ENCODE peak calls at places on chromosomes 5 and 9, in six cellular contexts. One of them, this sample, is unnamed.

GRCh38 chr5:39661026-39661779 is 236.4 kb upstream of the DAB2 start:
- DNase-seq in osteoblast: peak; percentile 37
- DNase-seq in hepatocyte: no peak
- DNase-seq in GM23338: no peak
- DNase-seq in IMR-90: no peak
- DNase-seq in H9: no peak
- DNase-seq in this sample: no peak

GRCh38 chr5:13921573-13921972 is 22.9 kb downstream of the DNAH5 start:
- DNase-seq in GM23338: no peak
- DNase-seq in IMR-90: peak; percentile 67
- DNase-seq in hepatocyte: no peak
- DNase-seq in H9: no peak
- DNase-seq in osteoblast: no peak
- DNase-seq in this sample: no peak

GRCh38 chr5:10724799-10725507 is 36.1 kb downstream of the DAP start:
- DNase-seq in osteoblast: peak; percentile 89
- DNase-seq in IMR-90: peak; percentile 93
- DNase-seq in GM23338: peak; percentile 54
- DNase-seq in H9: no peak
- DNase-seq in hepatocyte: no peak
- DNase-seq in this sample: no peak

GRCh38 chr5:143147918-143148317 is 255.6 kb downstream of the NR3C1 start:
- DNase-seq in GM23338: no peak
- DNase-seq in IMR-90: peak; percentile 57
- DNase-seq in H9: no peak
- DNase-seq in osteoblast: no peak
- DNase-seq in hepatocyte: no peak
- DNase-seq in this sample: no peak

GRCh38 chr9:125361837-125362531 is 100.4 kb downstream of the GAPVD1 start:
- DNase-seq in osteoblast: peak; percentile 63
- DNase-seq in IMR-90: peak; percentile 17
- DNase-seq in GM23338: peak; percentile 69
- DNase-seq in H9: no peak
- DNase-seq in hepatocyte: peak; percentile 25
- DNase-seq in this sample: peak; percentile 43

GRCh38 chr9:38724749-38725148 is 4.8 kb upstream of the FAM240B start:
- DNase-seq in osteoblast: no peak
- DNase-seq in hepatocyte: no peak
- DNase-seq in IMR-90: no peak
- DNase-seq in GM23338: no peak
- DNase-seq in H9: no peak
- DNase-seq in this sample: no peak

GRCh38 chr9:120733190-120733589 is 18.9 kb upstream of the MEGF9 start:
- DNase-seq in osteoblast: peak; percentile 91
- DNase-seq in hepatocyte: peak; percentile 74
- DNase-seq in GM23338: no peak
- DNase-seq in H9: no peak
- DNase-seq in IMR-90: peak; percentile 80
- DNase-seq in this sample: no peak

GRCh38 chr5:157555031-157555640 is 20.4 kb downstream of the ADAM19 start:
- DNase-seq in GM23338: no peak
- DNase-seq in H9: no peak
- DNase-seq in osteoblast: no peak
- DNase-seq in IMR-90: no peak
- DNase-seq in hepatocyte: no peak
- DNase-seq in this sample: no peak

GRCh38 chr5:147303251-147303650 is 68.4 kb downstream of the STK32A start:
- DNase-seq in GM23338: no peak
- DNase-seq in IMR-90: peak; percentile 16
- DNase-seq in H9: no peak
- DNase-seq in osteoblast: peak; percentile 42
- DNase-seq in hepatocyte: no peak
- DNase-seq in this sample: no peak

GRCh38 chr5:140575309-140575708 is 10.7 kb downstream of the SLC35A4 start:
- DNase-seq in IMR-90: peak; percentile 26
- DNase-seq in osteoblast: no peak
- DNase-seq in H9: peak; percentile 49
- DNase-seq in hepatocyte: no peak
- DNase-seq in GM23338: peak; percentile 60
- DNase-seq in this sample: no peak

GRCh38 chr9:108668191-108668940 is 187.4 kb downstream of the ACTL7B start:
- DNase-seq in hepatocyte: no peak
- DNase-seq in GM23338: no peak
- DNase-seq in osteoblast: no peak
- DNase-seq in H9: no peak
- DNase-seq in IMR-90: no peak
- DNase-seq in this sample: no peak

GRCh38 chr5:157607371-157608161 is 32.0 kb upstream of the ADAM19 start:
- DNase-seq in GM23338: no peak
- DNase-seq in IMR-90: peak; percentile 85
- DNase-seq in H9: no peak
- DNase-seq in osteoblast: no peak
- DNase-seq in hepatocyte: peak; percentile 32
- DNase-seq in this sample: no peak

GRCh38 chr9:37390759-37391158 is 31.7 kb upstream of the GRHPR start:
- DNase-seq in osteoblast: no peak
- DNase-seq in IMR-90: no peak
- DNase-seq in GM23338: peak; percentile 90
- DNase-seq in hepatocyte: peak; percentile 52
- DNase-seq in H9: peak; percentile 74
- DNase-seq in this sample: peak; percentile 92

GRCh38 chr5:113163328-113163727 is 186.7 kb downstream of the DCP2 start:
- DNase-seq in osteoblast: no peak
- DNase-seq in IMR-90: peak; percentile 36
- DNase-seq in H9: no peak
- DNase-seq in hepatocyte: no peak
- DNase-seq in GM23338: no peak
- DNase-seq in this sample: no peak

GRCh38 chr5:79771387-79771786 is 81.8 kb downstream of the CMYA5 start:
- DNase-seq in H9: no peak
- DNase-seq in GM23338: no peak
- DNase-seq in osteoblast: peak; percentile 75
- DNase-seq in hepatocyte: no peak
- DNase-seq in IMR-90: peak; percentile 29
- DNase-seq in this sample: no peak

GRCh38 chr5:196350-196749 is 5.1 kb downstream of the LRRC14B start:
- DNase-seq in hepatocyte: no peak
- DNase-seq in GM23338: no peak
- DNase-seq in H9: no peak
- DNase-seq in IMR-90: no peak
- DNase-seq in osteoblast: peak; percentile 89
- DNase-seq in this sample: no peak

GRCh38 chr5:165014439-165014838 is 1509.0 kb downstream of the MAT2B start:
- DNase-seq in GM23338: no peak
- DNase-seq in IMR-90: no peak
- DNase-seq in osteoblast: no peak
- DNase-seq in hepatocyte: no peak
- DNase-seq in H9: no peak
- DNase-seq in this sample: no peak

GRCh38 chr5:102932781-102933180 is 177.7 kb downstream of the PAM start:
- DNase-seq in hepatocyte: no peak
- DNase-seq in H9: no peak
- DNase-seq in GM23338: no peak
- DNase-seq in IMR-90: no peak
- DNase-seq in osteoblast: no peak
- DNase-seq in this sample: no peak

GRCh38 chr5:171562822-171563221 is 143.4 kb downstream of the FGF18 start:
- DNase-seq in hepatocyte: no peak
- DNase-seq in IMR-90: peak; percentile 32
- DNase-seq in GM23338: no peak
- DNase-seq in osteoblast: no peak
- DNase-seq in H9: no peak
- DNase-seq in this sample: no peak

GRCh38 chr5:93117753-93118531 is 463.1 kb downstream of the NR2F1-AS1 start:
- DNase-seq in GM23338: no peak
- DNase-seq in H9: no peak
- DNase-seq in hepatocyte: no peak
- DNase-seq in osteoblast: no peak
- DNase-seq in IMR-90: peak; percentile 77
- DNase-seq in this sample: no peak
- H2AFZ ChIP-seq in GM23338: no peak overlapping the region
- H2AFZ ChIP-seq in H9: no peak overlapping the region
- H2AFZ ChIP-seq in hepatocyte: no peak overlapping the region
- H2AFZ ChIP-seq in osteoblast: no peak overlapping the region
- H2AFZ ChIP-seq in IMR-90: no peak overlapping the region
- H2AFZ ChIP-seq in this sample: no peak overlapping the region

GRCh38 chr5:107436276-107436675 is 234.5 kb downstream of the EFNA5 start:
- DNase-seq in H9: no peak
- DNase-seq in GM23338: no peak
- DNase-seq in hepatocyte: no peak
- DNase-seq in IMR-90: no peak
- DNase-seq in osteoblast: no peak
- DNase-seq in this sample: no peak
- H2AFZ ChIP-seq in H9: no peak overlapping the region
- H2AFZ ChIP-seq in GM23338: no peak overlapping the region
- H2AFZ ChIP-seq in hepatocyte: no peak overlapping the region
- H2AFZ ChIP-seq in IMR-90: no peak overlapping the region
- H2AFZ ChIP-seq in osteoblast: no peak overlapping the region
- H2AFZ ChIP-seq in this sample: peak overlapping the region; percentile 22

DNA sequence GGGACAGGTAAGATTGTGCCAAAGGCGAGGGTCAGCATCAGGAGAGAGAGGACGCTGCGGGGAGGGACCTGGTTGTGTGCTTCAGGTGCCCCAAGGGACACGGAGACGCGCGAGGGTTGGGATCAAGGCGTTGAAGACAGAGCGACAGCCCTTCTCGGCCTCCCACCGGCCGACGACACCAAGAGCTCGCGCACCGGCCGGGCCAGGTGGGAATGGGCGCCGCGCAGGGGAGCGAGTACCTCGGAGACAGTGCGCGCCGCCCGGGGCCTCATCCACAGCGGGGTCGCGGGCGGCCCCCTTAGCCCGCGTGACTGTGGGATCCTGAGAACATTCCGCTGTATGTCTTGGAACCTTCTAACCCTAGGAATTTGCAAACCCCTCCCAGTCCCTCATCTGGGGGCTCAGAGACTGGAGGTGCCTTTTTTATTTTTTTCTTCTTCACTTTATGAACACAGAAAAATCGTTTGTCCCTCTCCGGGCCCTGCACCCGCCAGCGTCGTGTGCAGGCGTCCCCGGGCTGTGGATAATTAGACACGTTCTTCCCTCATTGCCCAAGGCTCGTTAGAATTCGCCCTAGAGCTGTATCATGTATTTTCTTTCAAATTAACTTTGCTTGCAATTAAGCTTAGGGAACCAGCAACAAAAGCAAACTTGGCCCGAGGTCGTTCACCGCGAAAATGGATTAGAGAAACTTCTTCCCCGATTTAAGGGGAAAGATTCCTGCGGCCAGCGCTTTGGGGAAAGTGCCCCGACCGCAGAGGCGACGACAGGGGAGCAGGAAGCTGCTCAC is 4.8 kb downstream of the FOXE1 start:
- DNase-seq in IMR-90: no peak
- DNase-seq in GM23338: peak; percentile 64
- DNase-seq in H9: no peak
- DNase-seq in hepatocyte: no peak
- DNase-seq in osteoblast: peak; percentile 38
- DNase-seq in this sample: no peak
- H2AFZ ChIP-seq in IMR-90: no peak overlapping the region
- H2AFZ ChIP-seq in GM23338: no peak overlapping the region
- H2AFZ ChIP-seq in H9: no peak overlapping the region
- H2AFZ ChIP-seq in hepatocyte: peak overlapping the region; percentile 40
- H2AFZ ChIP-seq in osteoblast: no peak overlapping the region
- H2AFZ ChIP-seq in this sample: no peak overlapping the region

DNA sequence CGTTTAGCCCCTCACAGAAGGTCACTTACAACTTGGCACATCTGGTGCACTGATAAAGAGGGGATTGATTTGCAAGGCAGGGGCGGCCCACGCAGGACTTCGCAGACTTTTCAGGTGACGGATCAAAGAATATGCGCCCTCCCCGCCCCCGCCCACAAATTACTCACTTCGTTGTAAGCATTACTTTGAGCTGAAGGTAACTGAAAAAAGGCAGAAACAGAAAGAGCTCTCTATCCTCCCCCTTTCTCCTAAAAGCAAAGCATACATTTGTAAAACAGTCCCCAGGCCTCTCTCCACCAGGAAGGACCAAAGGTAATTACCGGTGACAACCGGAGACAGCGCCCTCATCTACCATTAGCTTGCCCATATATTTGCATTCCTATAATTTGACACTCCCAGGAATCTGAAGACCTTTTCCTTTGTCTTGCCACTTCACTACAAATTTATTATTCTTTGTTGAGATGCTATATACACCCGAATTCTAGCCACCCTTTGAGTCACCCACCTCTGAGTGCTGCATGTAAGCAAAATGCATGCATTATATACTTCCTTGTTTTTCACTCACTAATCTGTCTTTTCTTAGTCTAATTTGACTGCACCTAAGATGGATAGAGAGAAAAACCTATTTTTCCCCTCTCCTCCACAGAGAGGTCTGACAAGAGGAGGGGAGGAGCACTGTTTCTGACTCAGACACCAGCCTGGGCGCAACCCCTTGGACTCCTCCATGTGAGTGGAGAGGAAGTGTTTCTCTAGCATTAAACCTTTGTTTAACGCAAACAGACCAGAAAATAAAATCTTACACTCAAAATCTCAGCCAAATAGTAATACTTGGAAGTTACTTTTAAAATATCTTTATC is 74.7 kb upstream of the SPIN1 start:
- DNase-seq in hepatocyte: no peak
- DNase-seq in IMR-90: no peak
- DNase-seq in osteoblast: peak; percentile 64
- DNase-seq in H9: peak; percentile 70
- DNase-seq in GM23338: peak; percentile 80
- DNase-seq in this sample: no peak
- H2AFZ ChIP-seq in hepatocyte: no peak overlapping the region
- H2AFZ ChIP-seq in IMR-90: no peak overlapping the region
- H2AFZ ChIP-seq in osteoblast: no peak overlapping the region
- H2AFZ ChIP-seq in H9: peak overlapping the region; percentile 54
- H2AFZ ChIP-seq in GM23338: no peak overlapping the region
- H2AFZ ChIP-seq in this sample: no peak overlapping the region

GRCh38 chr5:5941486-5941885 is 436.9 kb downstream of the MED10 start:
- DNase-seq in H9: no peak
- DNase-seq in GM23338: no peak
- DNase-seq in IMR-90: no peak
- DNase-seq in hepatocyte: no peak
- DNase-seq in osteoblast: no peak
- DNase-seq in this sample: no peak
- H2AFZ ChIP-seq in H9: no peak overlapping the region
- H2AFZ ChIP-seq in GM23338: no peak overlapping the region
- H2AFZ ChIP-seq in IMR-90: no peak overlapping the region
- H2AFZ ChIP-seq in hepatocyte: no peak overlapping the region
- H2AFZ ChIP-seq in osteoblast: no peak overlapping the region
- H2AFZ ChIP-seq in this sample: no peak overlapping the region

GRCh38 chr5:75050415-75050814 is 1.9 kb downstream of the GCNT4 start:
- DNase-seq in IMR-90: no peak
- DNase-seq in osteoblast: no peak
- DNase-seq in GM23338: peak; percentile 88
- DNase-seq in hepatocyte: peak; percentile 35
- DNase-seq in H9: peak; percentile 77
- DNase-seq in this sample: no peak

GRCh38 chr5:75046366-75047142 is 5.8 kb downstream of the GCNT4 start:
- DNase-seq in H9: no peak
- DNase-seq in GM23338: no peak
- DNase-seq in IMR-90: no peak
- DNase-seq in osteoblast: no peak
- DNase-seq in hepatocyte: peak; percentile 18
- DNase-seq in this sample: no peak

GRCh38 chr5:75047356-75047755 is 5.0 kb downstream of the GCNT4 start:
- DNase-seq in hepatocyte: no peak
- DNase-seq in IMR-90: no peak
- DNase-seq in GM23338: no peak
- DNase-seq in osteoblast: no peak
- DNase-seq in H9: no peak
- DNase-seq in this sample: no peak

GRCh38 chr5:75049581-75050274 is 2.6 kb downstream of the GCNT4 start:
- DNase-seq in GM23338: peak; percentile 90
- DNase-seq in osteoblast: peak; percentile 88
- DNase-seq in IMR-90: peak; percentile 62
- DNase-seq in hepatocyte: peak; percentile 70
- DNase-seq in H9: peak; percentile 85
- DNase-seq in this sample: peak; percentile 45

GRCh38 chr5:75048457-75048953 is 3.9 kb downstream of the GCNT4 start:
- DNase-seq in H9: no peak
- DNase-seq in osteoblast: peak; percentile 48
- DNase-seq in hepatocyte: no peak
- DNase-seq in GM23338: no peak
- DNase-seq in IMR-90: peak; percentile 37
- DNase-seq in this sample: no peak
- H2AFZ ChIP-seq in H9: no peak overlapping the region
- H2AFZ ChIP-seq in osteoblast: peak overlapping the region; percentile 65
- H2AFZ ChIP-seq in hepatocyte: no peak overlapping the region
- H2AFZ ChIP-seq in GM23338: no peak overlapping the region
- H2AFZ ChIP-seq in IMR-90: peak overlapping the region; percentile 2
- H2AFZ ChIP-seq in this sample: no peak overlapping the region

This sample was measured in OCI-LY7.